ENCODE peak calls at places on chromosomes 3 and 15, in ten cellular contexts. One of them, this sample, is unnamed.
A peak's percentile ranks its signal among the peaks of the same experiment; 100 is the strongest.

GRCh38 chr3:187669675-187670504 is at the start of gene SST:
- DNase-seq in fibroblast of mammary gland: peak; percentile 57
- DNase-seq in thyroid gland: peak; percentile 30
- DNase-seq in hepatocyte: peak; percentile 82
- DNase-seq in fibroblast of the aortic adventitia: peak; percentile 56
- DNase-seq in psoas muscle: peak; percentile 59
- DNase-seq in Peyer's patch: no peak
- DNase-seq in choroid plexus epithelial cell: peak; percentile 67
- DNase-seq in esophagus squamous epithelium: no peak
- DNase-seq in fibroblast of pulmonary artery: peak; percentile 66
- DNase-seq in this sample: no peak

GRCh38 chr3:8529197-8529637 is 27.6 kb downstream of the LMCD1 start:
- DNase-seq in fibroblast of mammary gland: peak; percentile 82
- DNase-seq in thyroid gland: no peak
- DNase-seq in hepatocyte: peak; percentile 60
- DNase-seq in fibroblast of the aortic adventitia: peak; percentile 72
- DNase-seq in psoas muscle: peak; percentile 40
- DNase-seq in Peyer's patch: no peak
- DNase-seq in choroid plexus epithelial cell: peak; percentile 56
- DNase-seq in esophagus squamous epithelium: no peak
- DNase-seq in fibroblast of pulmonary artery: peak; percentile 84
- DNase-seq in this sample: no peak

GRCh38 chr3:43624619-43625305 is 3.0 kb upstream of the ANO10 start:
- DNase-seq in fibroblast of mammary gland: no peak
- DNase-seq in thyroid gland: no peak
- DNase-seq in hepatocyte: no peak
- DNase-seq in fibroblast of the aortic adventitia: no peak
- DNase-seq in psoas muscle: no peak
- DNase-seq in Peyer's patch: no peak
- DNase-seq in choroid plexus epithelial cell: peak; percentile 5
- DNase-seq in esophagus squamous epithelium: no peak
- DNase-seq in fibroblast of pulmonary artery: no peak
- DNase-seq in this sample: no peak

GRCh38 chr3:142064454-142064853 is 84.9 kb downstream of the TFDP2 start:
- DNase-seq in fibroblast of mammary gland: no peak
- DNase-seq in thyroid gland: no peak
- DNase-seq in hepatocyte: no peak
- DNase-seq in fibroblast of the aortic adventitia: no peak
- DNase-seq in psoas muscle: no peak
- DNase-seq in Peyer's patch: no peak
- DNase-seq in choroid plexus epithelial cell: no peak
- DNase-seq in esophagus squamous epithelium: no peak
- DNase-seq in fibroblast of pulmonary artery: no peak
- DNase-seq in this sample: no peak

GRCh38 chr3:61591300-61591699 is 29.9 kb downstream of the PTPRG start:
- DNase-seq in fibroblast of mammary gland: no peak
- DNase-seq in thyroid gland: no peak
- DNase-seq in hepatocyte: no peak
- DNase-seq in fibroblast of the aortic adventitia: no peak
- DNase-seq in psoas muscle: no peak
- DNase-seq in Peyer's patch: no peak
- DNase-seq in choroid plexus epithelial cell: no peak
- DNase-seq in esophagus squamous epithelium: no peak
- DNase-seq in fibroblast of pulmonary artery: no peak
- DNase-seq in this sample: no peak

GRCh38 chr3:171615742-171616141 is 155.5 kb upstream of the TNIK start:
- DNase-seq in fibroblast of mammary gland: peak; percentile 30
- DNase-seq in thyroid gland: no peak
- DNase-seq in hepatocyte: no peak
- DNase-seq in fibroblast of the aortic adventitia: peak; percentile 18
- DNase-seq in psoas muscle: no peak
- DNase-seq in Peyer's patch: no peak
- DNase-seq in choroid plexus epithelial cell: peak; percentile 63
- DNase-seq in esophagus squamous epithelium: no peak
- DNase-seq in fibroblast of pulmonary artery: peak; percentile 70
- DNase-seq in this sample: no peak

GRCh38 chr3:177516130-177517011 is 319.1 kb upstream of the TBL1XR1 start:
- DNase-seq in fibroblast of mammary gland: peak; percentile 86
- DNase-seq in thyroid gland: peak; percentile 94
- DNase-seq in hepatocyte: no peak
- DNase-seq in fibroblast of the aortic adventitia: peak; percentile 85
- DNase-seq in psoas muscle: peak; percentile 65
- DNase-seq in Peyer's patch: no peak
- DNase-seq in choroid plexus epithelial cell: peak; percentile 98
- DNase-seq in esophagus squamous epithelium: no peak
- DNase-seq in fibroblast of pulmonary artery: peak; percentile 97
- DNase-seq in this sample: no peak

GRCh38 chr15:97684249-97684648 is 276.3 kb upstream of the ARRDC4 start:
- DNase-seq in fibroblast of mammary gland: no peak
- DNase-seq in thyroid gland: no peak
- DNase-seq in hepatocyte: no peak
- DNase-seq in fibroblast of the aortic adventitia: no peak
- DNase-seq in psoas muscle: no peak
- DNase-seq in Peyer's patch: no peak
- DNase-seq in choroid plexus epithelial cell: no peak
- DNase-seq in esophagus squamous epithelium: no peak
- DNase-seq in fibroblast of pulmonary artery: no peak
- DNase-seq in this sample: no peak

GRCh38 chr3:129656659-129657247 is 50.3 kb upstream of the PLXND1 start:
- DNase-seq in fibroblast of mammary gland: no peak
- DNase-seq in thyroid gland: no peak
- DNase-seq in hepatocyte: no peak
- DNase-seq in fibroblast of the aortic adventitia: peak; percentile 16
- DNase-seq in psoas muscle: no peak
- DNase-seq in Peyer's patch: no peak
- DNase-seq in choroid plexus epithelial cell: no peak
- DNase-seq in esophagus squamous epithelium: no peak
- DNase-seq in fibroblast of pulmonary artery: no peak
- DNase-seq in this sample: no peak

GRCh38 chr15:66504563-66505429 is at the start of the genes RPL4 and ZWILCH:
- DNase-seq in fibroblast of mammary gland: peak; percentile 86
- DNase-seq in thyroid gland: peak; percentile 70
- DNase-seq in hepatocyte: peak; percentile 80
- DNase-seq in fibroblast of the aortic adventitia: peak; percentile 93
- DNase-seq in psoas muscle: peak; percentile 89
- DNase-seq in Peyer's patch: peak; percentile 91
- DNase-seq in choroid plexus epithelial cell: peak; percentile 91
- DNase-seq in esophagus squamous epithelium: peak; percentile 21
- DNase-seq in fibroblast of pulmonary artery: peak; percentile 91
- DNase-seq in this sample: peak; percentile 79
- TF ChIP-seq CTCF in fibroblast of mammary gland: no peak
- TF ChIP-seq CTCF in thyroid gland: no peak
- TF ChIP-seq CTCF in hepatocyte: no peak
- TF ChIP-seq CTCF in fibroblast of the aortic adventitia: no peak
- TF ChIP-seq CTCF in psoas muscle: peak; percentile 20
- TF ChIP-seq CTCF in Peyer's patch: no peak
- TF ChIP-seq CTCF in choroid plexus epithelial cell: no peak
- TF ChIP-seq CTCF in esophagus squamous epithelium: peak; percentile 6
- TF ChIP-seq CTCF in fibroblast of pulmonary artery: no peak
- TF ChIP-seq CTCF in this sample: no peak

GRCh38 chr3:146148468-146148931 is 12.5 kb downstream of the PLOD2 start:
- DNase-seq in fibroblast of mammary gland: peak; percentile 47
- DNase-seq in thyroid gland: no peak
- DNase-seq in hepatocyte: no peak
- DNase-seq in fibroblast of the aortic adventitia: peak; percentile 68
- DNase-seq in psoas muscle: no peak
- DNase-seq in Peyer's patch: no peak
- DNase-seq in choroid plexus epithelial cell: peak; percentile 75
- DNase-seq in esophagus squamous epithelium: no peak
- DNase-seq in fibroblast of pulmonary artery: peak; percentile 83
- DNase-seq in this sample: no peak
- TF ChIP-seq CTCF in fibroblast of mammary gland: peak; percentile 46
- TF ChIP-seq CTCF in thyroid gland: no peak
- TF ChIP-seq CTCF in hepatocyte: peak; percentile 33
- TF ChIP-seq CTCF in fibroblast of the aortic adventitia: peak; percentile 49
- TF ChIP-seq CTCF in psoas muscle: no peak
- TF ChIP-seq CTCF in Peyer's patch: peak; percentile 40
- TF ChIP-seq CTCF in choroid plexus epithelial cell: peak; percentile 61
- TF ChIP-seq CTCF in esophagus squamous epithelium: no peak
- TF ChIP-seq CTCF in fibroblast of pulmonary artery: peak; percentile 56
- TF ChIP-seq CTCF in this sample: no peak

GRCh38 chr15:72685301-72685924 is 569 bp downstream of the HIGD2B start:
- DNase-seq in fibroblast of mammary gland: no peak
- DNase-seq in thyroid gland: no peak
- DNase-seq in hepatocyte: peak; percentile 3
- DNase-seq in fibroblast of the aortic adventitia: no peak
- DNase-seq in psoas muscle: no peak
- DNase-seq in Peyer's patch: no peak
- DNase-seq in choroid plexus epithelial cell: no peak
- DNase-seq in esophagus squamous epithelium: no peak
- DNase-seq in fibroblast of pulmonary artery: peak; percentile 16
- DNase-seq in this sample: no peak
- TF ChIP-seq CTCF in fibroblast of mammary gland: no peak
- TF ChIP-seq CTCF in thyroid gland: no peak
- TF ChIP-seq CTCF in hepatocyte: no peak
- TF ChIP-seq CTCF in fibroblast of the aortic adventitia: no peak
- TF ChIP-seq CTCF in psoas muscle: no peak
- TF ChIP-seq CTCF in Peyer's patch: no peak
- TF ChIP-seq CTCF in choroid plexus epithelial cell: peak; percentile 8
- TF ChIP-seq CTCF in esophagus squamous epithelium: no peak
- TF ChIP-seq CTCF in fibroblast of pulmonary artery: no peak
- TF ChIP-seq CTCF in this sample: no peak

GRCh38 chr3:102531686-102532085 is 96.9 kb downstream of the ZPLD1 start:
- DNase-seq in fibroblast of mammary gland: no peak
- DNase-seq in thyroid gland: no peak
- DNase-seq in hepatocyte: no peak
- DNase-seq in fibroblast of the aortic adventitia: no peak
- DNase-seq in psoas muscle: no peak
- DNase-seq in Peyer's patch: no peak
- DNase-seq in choroid plexus epithelial cell: no peak
- DNase-seq in esophagus squamous epithelium: no peak
- DNase-seq in fibroblast of pulmonary artery: no peak
- DNase-seq in this sample: no peak

GRCh38 chr3:102533784-102534183 is 99.0 kb downstream of the ZPLD1 start:
- DNase-seq in fibroblast of mammary gland: no peak
- DNase-seq in thyroid gland: no peak
- DNase-seq in hepatocyte: no peak
- DNase-seq in fibroblast of the aortic adventitia: no peak
- DNase-seq in psoas muscle: no peak
- DNase-seq in Peyer's patch: no peak
- DNase-seq in choroid plexus epithelial cell: no peak
- DNase-seq in esophagus squamous epithelium: no peak
- DNase-seq in fibroblast of pulmonary artery: no peak
- DNase-seq in this sample: no peak

GRCh38 chr3:102537122-102537521 is 102.3 kb downstream of the ZPLD1 start:
- DNase-seq in fibroblast of mammary gland: no peak
- DNase-seq in thyroid gland: no peak
- DNase-seq in hepatocyte: no peak
- DNase-seq in fibroblast of the aortic adventitia: no peak
- DNase-seq in psoas muscle: no peak
- DNase-seq in Peyer's patch: no peak
- DNase-seq in choroid plexus epithelial cell: no peak
- DNase-seq in esophagus squamous epithelium: no peak
- DNase-seq in fibroblast of pulmonary artery: no peak
- DNase-seq in this sample: no peak

GRCh38 chr3:102532901-102533300 is 98.1 kb downstream of the ZPLD1 start:
- DNase-seq in fibroblast of mammary gland: no peak
- DNase-seq in thyroid gland: no peak
- DNase-seq in hepatocyte: no peak
- DNase-seq in fibroblast of the aortic adventitia: peak; percentile 28
- DNase-seq in psoas muscle: no peak
- DNase-seq in Peyer's patch: no peak
- DNase-seq in choroid plexus epithelial cell: peak; percentile 19
- DNase-seq in esophagus squamous epithelium: no peak
- DNase-seq in fibroblast of pulmonary artery: peak; percentile 46
- DNase-seq in this sample: no peak

DNA sequence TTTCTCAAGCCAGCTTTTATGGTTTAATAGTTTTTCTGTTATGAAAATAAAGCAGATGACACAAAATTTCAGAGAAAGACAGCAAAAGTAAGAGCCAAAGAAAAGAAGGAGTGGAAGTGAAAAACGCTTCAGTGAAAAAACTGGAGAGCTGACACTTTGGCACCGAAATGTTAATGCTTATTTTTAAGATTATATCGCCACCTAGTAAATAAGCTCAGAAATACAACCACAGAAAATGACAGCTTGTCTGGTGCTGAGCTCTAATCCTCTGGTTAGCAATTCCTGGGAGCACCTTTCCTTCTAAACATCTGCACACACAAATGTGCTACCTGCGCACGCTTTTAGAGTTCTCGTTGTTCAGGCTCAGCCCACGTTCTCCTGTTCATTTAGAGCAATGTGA is 101.7 kb downstream of the ZPLD1 start:
- DNase-seq in fibroblast of mammary gland: peak; percentile 43
- DNase-seq in thyroid gland: peak; percentile 13
- DNase-seq in hepatocyte: peak; percentile 45
- DNase-seq in fibroblast of the aortic adventitia: peak; percentile 57
- DNase-seq in psoas muscle: no peak
- DNase-seq in Peyer's patch: no peak
- DNase-seq in choroid plexus epithelial cell: peak; percentile 66
- DNase-seq in esophagus squamous epithelium: no peak
- DNase-seq in fibroblast of pulmonary artery: peak; percentile 63
- DNase-seq in this sample: no peak
- TF ChIP-seq CTCF in fibroblast of mammary gland: peak; percentile 39
- TF ChIP-seq CTCF in thyroid gland: peak; percentile 60
- TF ChIP-seq CTCF in hepatocyte: peak; percentile 67
- TF ChIP-seq CTCF in fibroblast of the aortic adventitia: peak; percentile 43
- TF ChIP-seq CTCF in psoas muscle: peak; percentile 44
- TF ChIP-seq CTCF in Peyer's patch: peak; percentile 60
- TF ChIP-seq CTCF in choroid plexus epithelial cell: peak; percentile 60
- TF ChIP-seq CTCF in esophagus squamous epithelium: peak; percentile 19
- TF ChIP-seq CTCF in fibroblast of pulmonary artery: peak; percentile 43
- TF ChIP-seq CTCF in this sample: no peak

DNA sequence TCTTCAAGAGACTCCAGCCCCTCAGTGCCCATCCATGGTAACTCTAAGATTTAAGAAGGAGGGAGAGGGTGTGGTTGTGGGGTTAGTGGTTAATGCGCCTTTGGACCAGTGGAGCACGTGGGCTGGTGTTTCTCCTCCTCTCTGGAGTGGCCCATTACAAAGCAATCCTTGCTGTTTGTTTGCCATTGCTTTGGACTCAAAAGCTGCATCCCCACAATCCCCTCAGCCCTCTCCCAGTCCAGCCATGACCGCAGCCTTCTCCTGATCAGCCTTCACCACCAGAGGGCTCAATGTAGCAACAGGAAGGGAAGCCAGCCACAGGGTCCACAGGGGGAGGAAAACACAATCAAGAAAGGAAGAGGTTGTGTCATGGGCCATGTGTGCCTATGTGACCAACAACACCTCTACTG is 38.4 kb upstream of the FAM174B start:
- DNase-seq in fibroblast of mammary gland: peak; percentile 19
- DNase-seq in thyroid gland: no peak
- DNase-seq in hepatocyte: peak; percentile 43
- DNase-seq in fibroblast of the aortic adventitia: no peak
- DNase-seq in psoas muscle: no peak
- DNase-seq in Peyer's patch: no peak
- DNase-seq in choroid plexus epithelial cell: peak; percentile 50
- DNase-seq in esophagus squamous epithelium: no peak
- DNase-seq in fibroblast of pulmonary artery: peak; percentile 32
- DNase-seq in this sample: no peak
- TF ChIP-seq CTCF in fibroblast of mammary gland: peak; percentile 39
- TF ChIP-seq CTCF in thyroid gland: no peak
- TF ChIP-seq CTCF in hepatocyte: peak; percentile 39
- TF ChIP-seq CTCF in fibroblast of the aortic adventitia: peak; percentile 21
- TF ChIP-seq CTCF in psoas muscle: no peak
- TF ChIP-seq CTCF in Peyer's patch: no peak
- TF ChIP-seq CTCF in choroid plexus epithelial cell: peak; percentile 75
- TF ChIP-seq CTCF in esophagus squamous epithelium: no peak
- TF ChIP-seq CTCF in fibroblast of pulmonary artery: peak; percentile 53
- TF ChIP-seq CTCF in this sample: no peak

GRCh38 chr3:5787863-5788488 is 600.5 kb downstream of the EDEM1 start:
- DNase-seq in fibroblast of mammary gland: no peak
- DNase-seq in thyroid gland: peak; percentile 3
- DNase-seq in hepatocyte: peak; percentile 68
- DNase-seq in fibroblast of the aortic adventitia: no peak
- DNase-seq in psoas muscle: no peak
- DNase-seq in Peyer's patch: peak; percentile 48
- DNase-seq in choroid plexus epithelial cell: no peak
- DNase-seq in esophagus squamous epithelium: no peak
- DNase-seq in fibroblast of pulmonary artery: no peak
- DNase-seq in this sample: no peak
- TF ChIP-seq CTCF in fibroblast of mammary gland: no peak
- TF ChIP-seq CTCF in thyroid gland: peak; percentile 16
- TF ChIP-seq CTCF in hepatocyte: peak; percentile 63
- TF ChIP-seq CTCF in fibroblast of the aortic adventitia: no peak
- TF ChIP-seq CTCF in psoas muscle: no peak
- TF ChIP-seq CTCF in Peyer's patch: no peak
- TF ChIP-seq CTCF in choroid plexus epithelial cell: no peak
- TF ChIP-seq CTCF in esophagus squamous epithelium: no peak
- TF ChIP-seq CTCF in fibroblast of pulmonary artery: no peak
- TF ChIP-seq CTCF in this sample: no peak